ENCODE peak calls at places on chromosomes 2 and 18, in ten cellular contexts. One of them, this sample, is unnamed.

GRCh38 chr2:101173707-101174295 is 22.6 kb upstream of the TBC1D8 start:
- DNase-seq in cardiac muscle cell: no peak
- DNase-seq in adrenal gland: peak; percentile 70
- DNase-seq in iPS DF 6.9: no peak
- DNase-seq in neural progenitor cell: no peak
- DNase-seq in transverse colon: no peak
- DNase-seq in breast epithelium: no peak
- DNase-seq in CD8-positive, alpha-beta memory T cell: no peak
- DNase-seq in neuronal stem cell: no peak
- DNase-seq in effector memory CD4-positive, alpha-beta T cell: no peak
- DNase-seq in this sample: no peak

GRCh38 chr18:9550413-9550812 is 63.9 kb downstream of the PPP4R1 start:
- DNase-seq in iPS DF 6.9: no peak
- DNase-seq in cardiac muscle cell: no peak
- DNase-seq in neuronal stem cell: no peak
- DNase-seq in effector memory CD4-positive, alpha-beta T cell: no peak
- DNase-seq in breast epithelium: no peak
- DNase-seq in CD8-positive, alpha-beta memory T cell: no peak
- DNase-seq in transverse colon: no peak
- DNase-seq in neural progenitor cell: no peak
- DNase-seq in adrenal gland: no peak
- DNase-seq in this sample: no peak

GRCh38 chr18:63220903-63221302 is 98.7 kb downstream of the BCL2 start:
- DNase-seq in adrenal gland: no peak
- DNase-seq in breast epithelium: no peak
- DNase-seq in neural progenitor cell: no peak
- DNase-seq in transverse colon: no peak
- DNase-seq in effector memory CD4-positive, alpha-beta T cell: no peak
- DNase-seq in iPS DF 6.9: no peak
- DNase-seq in cardiac muscle cell: no peak
- DNase-seq in CD8-positive, alpha-beta memory T cell: no peak
- DNase-seq in neuronal stem cell: no peak
- DNase-seq in this sample: no peak

GRCh38 chr2:21519821-21520220 is 396.1 kb downstream of the TDRD15 start:
- DNase-seq in breast epithelium: no peak
- DNase-seq in cardiac muscle cell: no peak
- DNase-seq in iPS DF 6.9: no peak
- DNase-seq in transverse colon: no peak
- DNase-seq in adrenal gland: no peak
- DNase-seq in neuronal stem cell: no peak
- DNase-seq in CD8-positive, alpha-beta memory T cell: no peak
- DNase-seq in neural progenitor cell: no peak
- DNase-seq in effector memory CD4-positive, alpha-beta T cell: no peak
- DNase-seq in this sample: no peak

GRCh38 chr2:173657996-173658717 is 303.5 kb downstream of the CDCA7 start:
- DNase-seq in breast epithelium: no peak
- DNase-seq in CD8-positive, alpha-beta memory T cell: no peak
- DNase-seq in transverse colon: no peak
- DNase-seq in effector memory CD4-positive, alpha-beta T cell: no peak
- DNase-seq in iPS DF 6.9: no peak
- DNase-seq in cardiac muscle cell: peak; percentile 94
- DNase-seq in adrenal gland: peak; percentile 65
- DNase-seq in neuronal stem cell: no peak
- DNase-seq in neural progenitor cell: no peak
- DNase-seq in this sample: no peak

GRCh38 chr2:222311321-222311977 is 12.7 kb upstream of the PAX3 start:
- DNase-seq in effector memory CD4-positive, alpha-beta T cell: no peak
- DNase-seq in neural progenitor cell: peak; percentile 69
- DNase-seq in cardiac muscle cell: no peak
- DNase-seq in neuronal stem cell: no peak
- DNase-seq in transverse colon: no peak
- DNase-seq in adrenal gland: no peak
- DNase-seq in CD8-positive, alpha-beta memory T cell: no peak
- DNase-seq in breast epithelium: no peak
- DNase-seq in iPS DF 6.9: no peak
- DNase-seq in this sample: peak; percentile 9

GRCh38 chr18:24270937-24271380 is 126.7 kb downstream of the OSBPL1A start:
- DNase-seq in neuronal stem cell: peak; percentile 32
- DNase-seq in CD8-positive, alpha-beta memory T cell: no peak
- DNase-seq in cardiac muscle cell: peak; percentile 43
- DNase-seq in neural progenitor cell: peak; percentile 46
- DNase-seq in breast epithelium: no peak
- DNase-seq in effector memory CD4-positive, alpha-beta T cell: no peak
- DNase-seq in adrenal gland: no peak
- DNase-seq in transverse colon: no peak
- DNase-seq in iPS DF 6.9: no peak
- DNase-seq in this sample: no peak

GRCh38 chr2:20650412-20650879 is 452 bp downstream of the HS1BP3 start:
- DNase-seq in effector memory CD4-positive, alpha-beta T cell: peak; percentile 15
- DNase-seq in transverse colon: peak; percentile 35
- DNase-seq in breast epithelium: no peak
- DNase-seq in neuronal stem cell: no peak
- DNase-seq in cardiac muscle cell: peak; percentile 41
- DNase-seq in iPS DF 6.9: no peak
- DNase-seq in neural progenitor cell: peak; percentile 78
- DNase-seq in CD8-positive, alpha-beta memory T cell: no peak
- DNase-seq in adrenal gland: peak; percentile 44
- DNase-seq in this sample: no peak

GRCh38 chr2:17334300-17334699 is 183.9 kb downstream of the RAD51AP2 start:
- DNase-seq in iPS DF 6.9: no peak
- DNase-seq in neuronal stem cell: no peak
- DNase-seq in neural progenitor cell: no peak
- DNase-seq in breast epithelium: no peak
- DNase-seq in transverse colon: no peak
- DNase-seq in CD8-positive, alpha-beta memory T cell: no peak
- DNase-seq in effector memory CD4-positive, alpha-beta T cell: no peak
- DNase-seq in cardiac muscle cell: no peak
- DNase-seq in adrenal gland: no peak
- DNase-seq in this sample: no peak

GRCh38 chr2:221255862-221256261 is 316.2 kb downstream of the EPHA4 start:
- DNase-seq in iPS DF 6.9: no peak
- DNase-seq in breast epithelium: no peak
- DNase-seq in effector memory CD4-positive, alpha-beta T cell: no peak
- DNase-seq in adrenal gland: no peak
- DNase-seq in neuronal stem cell: peak; percentile 26
- DNase-seq in transverse colon: no peak
- DNase-seq in cardiac muscle cell: no peak
- DNase-seq in CD8-positive, alpha-beta memory T cell: no peak
- DNase-seq in neural progenitor cell: peak; percentile 77
- DNase-seq in this sample: no peak

GRCh38 chr18:59233017-59233410 is 13.1 kb downstream of the GRP start:
- DNase-seq in breast epithelium: no peak
- DNase-seq in iPS DF 6.9: no peak
- DNase-seq in effector memory CD4-positive, alpha-beta T cell: no peak
- DNase-seq in CD8-positive, alpha-beta memory T cell: no peak
- DNase-seq in cardiac muscle cell: no peak
- DNase-seq in neuronal stem cell: no peak
- DNase-seq in transverse colon: no peak
- DNase-seq in adrenal gland: no peak
- DNase-seq in neural progenitor cell: no peak
- DNase-seq in this sample: no peak

GRCh38 chr2:112724611-112725525 is 4.0 kb downstream of the NT5DC4 start:
- DNase-seq in adrenal gland: no peak
- DNase-seq in neuronal stem cell: no peak
- DNase-seq in effector memory CD4-positive, alpha-beta T cell: no peak
- DNase-seq in breast epithelium: no peak
- DNase-seq in transverse colon: no peak
- DNase-seq in iPS DF 6.9: no peak
- DNase-seq in CD8-positive, alpha-beta memory T cell: no peak
- DNase-seq in neural progenitor cell: peak; percentile 47
- DNase-seq in cardiac muscle cell: peak; percentile 24
- DNase-seq in this sample: no peak

GRCh38 chr18:64380117-64380516 is 231.2 kb upstream of the LINC00305 start:
- DNase-seq in breast epithelium: no peak
- DNase-seq in neuronal stem cell: no peak
- DNase-seq in transverse colon: no peak
- DNase-seq in effector memory CD4-positive, alpha-beta T cell: no peak
- DNase-seq in CD8-positive, alpha-beta memory T cell: no peak
- DNase-seq in cardiac muscle cell: no peak
- DNase-seq in iPS DF 6.9: no peak
- DNase-seq in adrenal gland: no peak
- DNase-seq in neural progenitor cell: no peak
- DNase-seq in this sample: no peak

DNA sequence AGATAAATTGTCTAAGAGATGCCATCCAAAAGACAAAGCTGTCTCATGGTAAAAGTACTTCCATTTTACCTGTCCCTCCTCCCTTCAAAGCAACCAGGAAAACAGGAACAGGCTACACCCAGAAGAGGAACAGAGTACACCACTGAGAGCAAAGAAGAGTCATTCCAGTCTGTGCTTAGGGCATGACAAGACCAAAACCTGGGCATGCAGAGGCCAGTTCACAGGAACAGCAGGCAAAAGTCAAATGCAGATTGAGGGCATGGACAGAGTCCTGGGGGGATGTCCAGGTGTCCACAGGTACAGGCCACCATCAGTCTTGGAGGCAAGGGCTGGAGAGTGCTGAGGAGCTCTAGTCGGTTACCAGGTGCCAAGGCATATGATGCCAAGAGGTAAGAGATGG is 23.7 kb downstream of the PLEK start:
- DNase-seq in breast epithelium: no peak
- DNase-seq in neuronal stem cell: no peak
- DNase-seq in neural progenitor cell: no peak
- DNase-seq in CD8-positive, alpha-beta memory T cell: no peak
- DNase-seq in transverse colon: no peak
- DNase-seq in cardiac muscle cell: no peak
- DNase-seq in iPS DF 6.9: no peak
- DNase-seq in effector memory CD4-positive, alpha-beta T cell: no peak
- DNase-seq in adrenal gland: no peak
- DNase-seq in this sample: no peak
- H3K4me1 ChIP-seq in breast epithelium: no peaks in the 10 kb centered on the region
- H3K4me1 ChIP-seq in neuronal stem cell: no peaks in the 10 kb centered on the region
- H3K4me1 ChIP-seq in neural progenitor cell: peaks cover 12% of the 10 kb centered on the region
- H3K4me1 ChIP-seq in CD8-positive, alpha-beta memory T cell: peaks cover 45% of the 10 kb centered on the region
- H3K4me1 ChIP-seq in transverse colon: no peaks in the 10 kb centered on the region
- H3K4me1 ChIP-seq in cardiac muscle cell: peaks cover 9% of the 10 kb centered on the region
- H3K4me1 ChIP-seq in iPS DF 6.9: no peaks in the 10 kb centered on the region
- H3K4me1 ChIP-seq in effector memory CD4-positive, alpha-beta T cell: peaks cover 14% of the 10 kb centered on the region
- H3K4me1 ChIP-seq in adrenal gland: no peaks in the 10 kb centered on the region
- H3K4me1 ChIP-seq in this sample: no peaks in the 10 kb centered on the region

GRCh38 chr2:150174396-150174795 is 313.1 kb downstream of the RND3 start:
- DNase-seq in breast epithelium: no peak
- DNase-seq in neural progenitor cell: no peak
- DNase-seq in CD8-positive, alpha-beta memory T cell: no peak
- DNase-seq in neuronal stem cell: no peak
- DNase-seq in iPS DF 6.9: no peak
- DNase-seq in effector memory CD4-positive, alpha-beta T cell: no peak
- DNase-seq in transverse colon: no peak
- DNase-seq in adrenal gland: no peak
- DNase-seq in cardiac muscle cell: no peak
- DNase-seq in this sample: no peak

GRCh38 chr2:150167711-150168110 is 319.8 kb downstream of the RND3 start:
- DNase-seq in breast epithelium: no peak
- DNase-seq in transverse colon: no peak
- DNase-seq in neural progenitor cell: no peak
- DNase-seq in adrenal gland: no peak
- DNase-seq in iPS DF 6.9: no peak
- DNase-seq in effector memory CD4-positive, alpha-beta T cell: no peak
- DNase-seq in neuronal stem cell: no peak
- DNase-seq in cardiac muscle cell: peak; percentile 75
- DNase-seq in CD8-positive, alpha-beta memory T cell: no peak
- DNase-seq in this sample: no peak

GRCh38 chr2:150169230-150169629 is 318.2 kb downstream of the RND3 start:
- DNase-seq in effector memory CD4-positive, alpha-beta T cell: no peak
- DNase-seq in neuronal stem cell: no peak
- DNase-seq in neural progenitor cell: no peak
- DNase-seq in cardiac muscle cell: peak; percentile 88
- DNase-seq in transverse colon: no peak
- DNase-seq in CD8-positive, alpha-beta memory T cell: no peak
- DNase-seq in adrenal gland: peak; percentile 39
- DNase-seq in breast epithelium: no peak
- DNase-seq in iPS DF 6.9: no peak
- DNase-seq in this sample: peak; percentile 65

GRCh38 chr2:150168596-150168995 is 318.9 kb downstream of the RND3 start:
- DNase-seq in neuronal stem cell: no peak
- DNase-seq in CD8-positive, alpha-beta memory T cell: no peak
- DNase-seq in iPS DF 6.9: no peak
- DNase-seq in cardiac muscle cell: peak; percentile 75
- DNase-seq in effector memory CD4-positive, alpha-beta T cell: no peak
- DNase-seq in breast epithelium: no peak
- DNase-seq in transverse colon: no peak
- DNase-seq in neural progenitor cell: no peak
- DNase-seq in adrenal gland: no peak
- DNase-seq in this sample: no peak

DNA sequence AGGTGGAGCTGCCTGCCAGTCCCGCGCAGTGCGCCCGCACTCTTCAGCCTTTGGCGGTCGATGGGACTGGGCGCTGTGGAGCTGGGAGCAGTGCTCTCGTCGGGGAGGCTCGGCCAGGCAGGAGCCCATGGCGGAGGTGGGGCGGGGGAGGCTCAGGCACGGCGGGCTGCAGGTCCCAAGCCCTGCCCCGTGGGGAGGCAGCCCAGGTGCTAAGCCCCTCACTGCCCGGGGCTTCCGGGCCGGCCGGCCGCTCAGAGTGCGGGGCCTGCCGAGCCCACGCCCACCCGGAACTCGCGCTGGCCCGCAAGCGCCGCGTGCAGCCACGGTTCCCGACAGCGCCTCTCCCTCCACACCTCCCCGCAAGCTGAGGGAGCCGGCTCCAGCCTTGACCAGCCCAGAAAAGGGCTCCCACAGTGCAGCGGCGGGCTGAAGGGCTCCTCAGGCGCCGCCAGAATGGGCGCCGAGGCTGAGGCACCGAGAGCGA is 316.4 kb downstream of the RND3 start:
- DNase-seq in breast epithelium: no peak
- DNase-seq in iPS DF 6.9: no peak
- DNase-seq in neural progenitor cell: no peak
- DNase-seq in adrenal gland: no peak
- DNase-seq in effector memory CD4-positive, alpha-beta T cell: no peak
- DNase-seq in CD8-positive, alpha-beta memory T cell: no peak
- DNase-seq in transverse colon: no peak
- DNase-seq in neuronal stem cell: no peak
- DNase-seq in cardiac muscle cell: no peak
- DNase-seq in this sample: no peak
- H3K4me1 ChIP-seq in breast epithelium: peaks cover 9% of the 10 kb centered on the region
- H3K4me1 ChIP-seq in iPS DF 6.9: no peaks in the 10 kb centered on the region
- H3K4me1 ChIP-seq in neural progenitor cell: no peaks in the 10 kb centered on the region
- H3K4me1 ChIP-seq in adrenal gland: no peaks in the 10 kb centered on the region
- H3K4me1 ChIP-seq in effector memory CD4-positive, alpha-beta T cell: no peaks in the 10 kb centered on the region
- H3K4me1 ChIP-seq in CD8-positive, alpha-beta memory T cell: no peaks in the 10 kb centered on the region
- H3K4me1 ChIP-seq in transverse colon: peaks cover 14% of the 10 kb centered on the region
- H3K4me1 ChIP-seq in neuronal stem cell: peaks cover 3% of the 10 kb centered on the region
- H3K4me1 ChIP-seq in cardiac muscle cell: no peaks in the 10 kb centered on the region
- H3K4me1 ChIP-seq in this sample: peaks cover 37% of the 10 kb centered on the region

GRCh38 chr2:199302851-199303250 is 154.9 kb downstream of the SATB2 start:
- DNase-seq in CD8-positive, alpha-beta memory T cell: no peak
- DNase-seq in iPS DF 6.9: no peak
- DNase-seq in breast epithelium: no peak
- DNase-seq in transverse colon: no peak
- DNase-seq in adrenal gland: no peak
- DNase-seq in cardiac muscle cell: peak; percentile 8
- DNase-seq in neural progenitor cell: no peak
- DNase-seq in neuronal stem cell: no peak
- DNase-seq in effector memory CD4-positive, alpha-beta T cell: no peak
- DNase-seq in this sample: no peak
- H3K4me1 ChIP-seq in CD8-positive, alpha-beta memory T cell: no peaks in the 10 kb centered on the region
- H3K4me1 ChIP-seq in iPS DF 6.9: no peaks in the 10 kb centered on the region
- H3K4me1 ChIP-seq in breast epithelium: no peaks in the 10 kb centered on the region
- H3K4me1 ChIP-seq in transverse colon: no peaks in the 10 kb centered on the region
- H3K4me1 ChIP-seq in adrenal gland: no peaks in the 10 kb centered on the region
- H3K4me1 ChIP-seq in cardiac muscle cell: peaks cover 14% of the 10 kb centered on the region
- H3K4me1 ChIP-seq in neural progenitor cell: no peaks in the 10 kb centered on the region
- H3K4me1 ChIP-seq in neuronal stem cell: peaks cover 9% of the 10 kb centered on the region
- H3K4me1 ChIP-seq in effector memory CD4-positive, alpha-beta T cell: no peaks in the 10 kb centered on the region
- H3K4me1 ChIP-seq in this sample: no peaks in the 10 kb centered on the region

GRCh38 chr18:44841221-44841620 is 160.5 kb downstream of the SETBP1 start:
- DNase-seq in neural progenitor cell: no peak
- DNase-seq in transverse colon: no peak
- DNase-seq in CD8-positive, alpha-beta memory T cell: no peak
- DNase-seq in cardiac muscle cell: no peak
- DNase-seq in effector memory CD4-positive, alpha-beta T cell: no peak
- DNase-seq in breast epithelium: no peak
- DNase-seq in adrenal gland: no peak
- DNase-seq in neuronal stem cell: no peak
- DNase-seq in iPS DF 6.9: no peak
- DNase-seq in this sample: no peak
- H3K4me1 ChIP-seq in neural progenitor cell: peaks cover 31% of the 10 kb centered on the region
- H3K4me1 ChIP-seq in transverse colon: peaks cover 18% of the 10 kb centered on the region
- H3K4me1 ChIP-seq in CD8-positive, alpha-beta memory T cell: peaks cover 13% of the 10 kb centered on the region
- H3K4me1 ChIP-seq in cardiac muscle cell: peaks cover 15% of the 10 kb centered on the region
- H3K4me1 ChIP-seq in effector memory CD4-positive, alpha-beta T cell: peaks cover 4% of the 10 kb centered on the region
- H3K4me1 ChIP-seq in breast epithelium: no peaks in the 10 kb centered on the region
- H3K4me1 ChIP-seq in adrenal gland: no peaks in the 10 kb centered on the region
- H3K4me1 ChIP-seq in neuronal stem cell: peaks cover 12% of the 10 kb centered on the region
- H3K4me1 ChIP-seq in iPS DF 6.9: peaks cover 4% of the 10 kb centered on the region
- H3K4me1 ChIP-seq in this sample: peaks cover 15% of the 10 kb centered on the region

This sample was measured in body of pancreas.